ENCODE peak calls at places on chromosomes 7 and 10, in four cellular contexts. U is NCI-H1105, P is NCI-H69, V is Ammon's horn. R is an unnamed sample.

GRCh38 chr10:86259901-86260562 is 106.6 kb downstream of the GRID1 start:
- DNase-seq in U (no peak), P (no peak), V (no peak), R (no peak)

GRCh38 chr10:71210031-71210871 is 2.1 kb upstream of the UNC5B start:
- DNase-seq in U (no peak), P (peak; percentile 17), V (no peak), R (no peak)

GRCh38 chr10:94122247-94122646 is 128.5 kb downstream of the PLCE1 start:
- DNase-seq in U (no peak), P (no peak), V (no peak), R (no peak)

GRCh38 chr10:29200280-29200679 is 88.6 kb upstream of the LYZL1 start:
- DNase-seq in U (no peak), P (no peak), V (no peak), R (no peak)

GRCh38 chr7:130642383-130642782 is 26.2 kb downstream of the COPG2 start:
- DNase-seq in U (no peak), P (no peak), V (no peak), R (no peak)

GRCh38 chr7:137900137-137900536 is 53.4 kb upstream of the DGKI start:
- DNase-seq in U (no peak), P (no peak), V (no peak), R (no peak)

GRCh38 chr7:149831730-149832219 is 6.4 kb upstream of the ZNF862 start:
- DNase-seq in U (no peak), P (no peak), V (no peak), R (no peak)

GRCh38 chr7:31741852-31742251 is 54.8 kb downstream of the PPP1R17 start:
- DNase-seq in U (no peak), P (no peak), V (no peak), R (no peak)

GRCh38 chr7:42264702-42265101 is 27.7 kb upstream of the GLI3 start:
- DNase-seq in U (no peak), P (no peak), V (no peak), R (no peak)

GRCh38 chr10:25614652-25615051 is 319.4 kb upstream of the MYO3A start:
- DNase-seq in U (no peak), P (no peak), V (no peak), R (no peak)

GRCh38 chr7:99559276-99559915 is 954 bp downstream of the ZNF655 start:
- DNase-seq in U (no peak), P (no peak), V (no peak), R (no peak)

GRCh38 chr7:74023037-74023436 is 4.9 kb upstream of the ELN start:
- DNase-seq in U (no peak), P (peak; percentile 68), V (no peak), R (peak; percentile 31)